ENCODE peak calls at places on chromosomes 3 and 15, in ten cellular contexts. F, H, J, U, B, M, R, Y, X and C are unnamed samples.

GRCh38 chr15:57057134-57057930 is 138.9 kb downstream of the TCF12 start:
- DNase-seq in U (no peak), B (no peak), M (no peak), F (no peak), R (no peak), J (no peak), Y (no peak), X (no peak), H (no peak), C (no peak)

GRCh38 chr15:91408476-91409076 is 308.5 kb downstream of the SV2B start:
- DNase-seq in H (no peak), R (no peak), J (no peak), F (no peak), X (no peak), M (no peak), U (no peak), Y (no peak), B (no peak), C (no peak)

GRCh38 chr15:65957451-65957850 is 88.2 kb downstream of the RAB11A start:
- DNase-seq in H (no peak), X (no peak), U (peak; percentile 86), B (no peak), F (no peak), J (no peak), R (no peak), M (no peak), Y (no peak), C (no peak)

GRCh38 chr3:52345521-52346110 is 29.5 kb downstream of the DNAH1 start:
- DNase-seq in F (no peak), X (no peak), U (no peak), Y (no peak), B (peak; percentile 38), H (no peak), R (no peak), M (no peak), J (no peak), C (no peak)

GRCh38 chr3:134104031-134104430 is 74.3 kb upstream of the SLCO2A1 start:
- DNase-seq in R (no peak), U (no peak), J (no peak), H (no peak), X (no peak), F (no peak), M (no peak), Y (no peak), B (no peak), C (no peak)

GRCh38 chr15:81023483-81024264 is 23.0 kb downstream of the TLNRD1 start:
- DNase-seq in M (no peak), F (no peak), J (no peak), U (no peak), H (peak; percentile 19), B (peak; percentile 90), X (no peak), R (no peak), Y (peak; percentile 23), C (no peak)

GRCh38 chr3:125281411-125281810 is 68.9 kb upstream of the SLC12A8 start:
- DNase-seq in B (no peak), U (no peak), Y (no peak), F (no peak), M (peak; percentile 48), H (no peak), R (no peak), J (no peak), X (no peak), C (no peak)

GRCh38 chr15:81074773-81075172 is 59.3 kb upstream of the CFAP161 start:
- DNase-seq in J (no peak), H (no peak), R (no peak), Y (no peak), M (no peak), B (no peak), X (no peak), F (no peak), U (no peak), C (no peak)

GRCh38 chr15:69853572-69853971 is 244.1 kb downstream of the TLE3 start:
- DNase-seq in Y (no peak), R (peak; percentile 78), U (no peak), B (peak; percentile 49), M (peak; percentile 12), J (no peak), F (no peak), X (peak; percentile 56), H (no peak), C (no peak)

GRCh38 chr3:143585720-143586456 is 262.4 kb downstream of the SLC9A9 start:
- DNase-seq in M (no peak), R (no peak), H (no peak), J (no peak), F (no peak), Y (no peak), X (no peak), U (no peak), B (no peak), C (no peak)

GRCh38 chr15:66865622-66866611 is 163.9 kb downstream of the SMAD6 start:
- DNase-seq in J (no peak), X (no peak), H (no peak), F (no peak), M (no peak), R (no peak), B (no peak), Y (peak; percentile 69), U (no peak), C (no peak)

GRCh38 chr15:71748327-71748726 is 62.0 kb upstream of the NR2E3 start:
- DNase-seq in R (peak; percentile 90), Y (no peak), U (no peak), X (peak; percentile 73), J (no peak), M (no peak), H (no peak), F (no peak), B (no peak), C (no peak)

GRCh38 chr3:78580691-78581090 is 1187.1 kb downstream of the ROBO1 start:
- DNase-seq in M (no peak), Y (no peak), F (no peak), R (no peak), H (no peak), J (no peak), U (no peak), X (no peak), B (no peak), C (no peak)